ENCODE peak calls at places on chromosomes 1 and 21, in seven cellular contexts. One of them, this sample, is unnamed.
A peak's percentile ranks its signal among the peaks of the same experiment; 100 is the strongest.

GRCh38 chr21:25925936-25926335 is 191.2 kb downstream of the GABPA start:
- DNase-seq in stomach: peak; percentile 43
- DNase-seq in K562: no peak
- DNase-seq in A549: no peak
- DNase-seq in SK-N-SH: no peak
- DNase-seq in suprapubic skin: no peak
- DNase-seq in sigmoid colon: no peak
- DNase-seq in this sample: no peak

GRCh38 chr1:6000444-6001288 is 8.4 kb upstream of the NPHP4 start:
- DNase-seq in stomach: no peak
- DNase-seq in K562: no peak
- DNase-seq in A549: no peak
- DNase-seq in SK-N-SH: peak; percentile 80
- DNase-seq in suprapubic skin: peak; percentile 58
- DNase-seq in sigmoid colon: peak; percentile 52
- DNase-seq in this sample: no peak

GRCh38 chr21:26846036-26846931 is 1.1 kb upstream of the ADAMTS1 start:
- DNase-seq in stomach: peak; percentile 56
- DNase-seq in K562: no peak
- DNase-seq in A549: peak; percentile 31
- DNase-seq in SK-N-SH: peak; percentile 76
- DNase-seq in suprapubic skin: peak; percentile 93
- DNase-seq in sigmoid colon: peak; percentile 94
- DNase-seq in this sample: no peak

GRCh38 chr1:183583466-183583865 is 6.8 kb downstream of the NCF2 start:
- DNase-seq in stomach: no peak
- DNase-seq in K562: no peak
- DNase-seq in A549: no peak
- DNase-seq in SK-N-SH: no peak
- DNase-seq in suprapubic skin: no peak
- DNase-seq in sigmoid colon: no peak
- DNase-seq in this sample: no peak

GRCh38 chr1:205936846-205937707 is 6.2 kb downstream of the SLC26A9 start:
- DNase-seq in stomach: no peak
- DNase-seq in K562: no peak
- DNase-seq in A549: peak; percentile 52
- DNase-seq in SK-N-SH: no peak
- DNase-seq in suprapubic skin: no peak
- DNase-seq in sigmoid colon: no peak
- DNase-seq in this sample: no peak

GRCh38 chr1:162856260-162856659 is 4.7 kb downstream of the CCDC190 start:
- DNase-seq in stomach: no peak
- DNase-seq in K562: no peak
- DNase-seq in A549: no peak
- DNase-seq in SK-N-SH: no peak
- DNase-seq in suprapubic skin: no peak
- DNase-seq in sigmoid colon: no peak
- DNase-seq in this sample: no peak

GRCh38 chr1:45097079-45097478 is 85.0 kb downstream of the UROD start:
- DNase-seq in stomach: no peak
- DNase-seq in K562: no peak
- DNase-seq in A549: no peak
- DNase-seq in SK-N-SH: no peak
- DNase-seq in suprapubic skin: no peak
- DNase-seq in sigmoid colon: no peak
- DNase-seq in this sample: no peak

GRCh38 chr1:26828352-26829093 is 2.0 kb downstream of the ZDHHC18 start:
- DNase-seq in stomach: peak; percentile 39
- DNase-seq in K562: peak; percentile 54
- DNase-seq in A549: no peak
- DNase-seq in SK-N-SH: no peak
- DNase-seq in suprapubic skin: no peak
- DNase-seq in sigmoid colon: no peak
- DNase-seq in this sample: no peak

GRCh38 chr1:81509619-81510018 is 291.1 kb upstream of the ADGRL2 start:
- DNase-seq in stomach: peak; percentile 27
- DNase-seq in K562: no peak
- DNase-seq in A549: no peak
- DNase-seq in SK-N-SH: no peak
- DNase-seq in suprapubic skin: no peak
- DNase-seq in sigmoid colon: no peak
- DNase-seq in this sample: no peak

GRCh38 chr21:37398697-37399096 is 32.1 kb downstream of the DYRK1A start:
- DNase-seq in stomach: no peak
- DNase-seq in K562: no peak
- DNase-seq in A549: no peak
- DNase-seq in SK-N-SH: no peak
- DNase-seq in suprapubic skin: no peak
- DNase-seq in sigmoid colon: no peak
- DNase-seq in this sample: no peak

GRCh38 chr1:184941094-184941733 is 33.1 kb downstream of the NIBAN1 start:
- DNase-seq in stomach: no peak
- DNase-seq in K562: no peak
- DNase-seq in A549: no peak
- DNase-seq in SK-N-SH: no peak
- DNase-seq in suprapubic skin: no peak
- DNase-seq in sigmoid colon: no peak
- DNase-seq in this sample: peak; percentile 17

DNA sequence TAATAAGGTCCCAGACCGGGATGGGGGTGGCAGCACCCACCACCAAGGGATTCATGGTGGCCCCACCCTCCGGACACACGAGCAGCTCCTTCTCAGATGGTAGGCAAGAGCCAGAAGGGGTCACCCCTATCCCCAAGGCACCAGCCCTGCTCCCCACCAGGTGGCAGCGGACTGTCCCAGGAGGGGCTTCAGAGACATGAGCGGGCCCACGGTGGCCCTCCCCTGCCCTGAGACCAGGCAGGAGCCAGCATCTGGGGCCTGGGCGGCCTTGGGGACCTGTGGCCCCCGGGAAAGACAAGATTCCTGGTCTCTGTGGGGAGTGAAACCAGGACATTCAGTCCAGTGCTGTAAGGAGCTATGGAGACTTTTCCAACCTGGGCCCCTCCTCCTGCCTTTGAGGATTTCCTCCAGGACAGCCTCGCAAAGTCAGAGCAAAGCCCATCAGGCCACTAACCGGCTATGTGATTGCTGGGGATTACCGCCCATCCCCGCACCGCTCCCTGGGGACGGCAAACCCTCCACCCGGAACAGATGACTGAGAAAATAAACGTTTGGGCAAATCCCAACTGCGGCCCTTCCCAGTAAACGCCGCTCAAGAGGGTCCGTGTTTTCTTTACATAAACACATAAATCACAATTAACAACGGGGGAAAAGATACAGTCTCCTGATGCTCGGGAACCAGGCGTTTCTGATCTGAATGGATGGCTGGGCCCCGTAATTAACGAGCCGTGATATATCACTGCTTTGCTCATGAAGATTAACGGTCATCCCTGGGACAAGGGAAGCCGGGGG is 50.9 kb upstream of the ARHGEF16 start:
- DNase-seq in stomach: no peak
- DNase-seq in K562: no peak
- DNase-seq in A549: no peak
- DNase-seq in SK-N-SH: no peak
- DNase-seq in suprapubic skin: no peak
- DNase-seq in sigmoid colon: no peak
- DNase-seq in this sample: no peak
- TF ChIP-seq CTCF in stomach: no peak
- TF ChIP-seq CTCF in K562: no peak
- TF ChIP-seq CTCF in A549: no peak
- TF ChIP-seq CTCF in SK-N-SH: no peak
- TF ChIP-seq CTCF in suprapubic skin: no peak
- TF ChIP-seq CTCF in sigmoid colon: no peak
- TF ChIP-seq CTCF in this sample: peak; percentile 9

GRCh38 chr1:147651466-147651865 is 18.9 kb downstream of the ACP6 start:
- DNase-seq in stomach: no peak
- DNase-seq in K562: no peak
- DNase-seq in A549: no peak
- DNase-seq in SK-N-SH: no peak
- DNase-seq in suprapubic skin: no peak
- DNase-seq in sigmoid colon: no peak
- DNase-seq in this sample: no peak
- TF ChIP-seq EP300 in stomach: no peak
- TF ChIP-seq EP300 in K562: no peak
- TF ChIP-seq EP300 in A549: no peak
- TF ChIP-seq EP300 in SK-N-SH: no peak
- TF ChIP-seq EP300 in suprapubic skin: no peak
- TF ChIP-seq EP300 in sigmoid colon: no peak
- TF ChIP-seq EP300 in this sample: no peak

GRCh38 chr1:219927956-219928790 is at the start of gene SLC30A10:
- DNase-seq in stomach: no peak
- DNase-seq in K562: peak; percentile 90
- DNase-seq in A549: peak; percentile 18
- DNase-seq in SK-N-SH: peak; percentile 88
- DNase-seq in suprapubic skin: no peak
- DNase-seq in sigmoid colon: no peak
- DNase-seq in this sample: peak; percentile 83
- TF ChIP-seq CTCF in stomach: no peak
- TF ChIP-seq CTCF in K562: peak; percentile 37
- TF ChIP-seq CTCF in A549: peak; percentile 29
- TF ChIP-seq CTCF in SK-N-SH: peak; percentile 20
- TF ChIP-seq CTCF in suprapubic skin: no peak
- TF ChIP-seq CTCF in sigmoid colon: no peak
- TF ChIP-seq CTCF in this sample: no peak

DNA sequence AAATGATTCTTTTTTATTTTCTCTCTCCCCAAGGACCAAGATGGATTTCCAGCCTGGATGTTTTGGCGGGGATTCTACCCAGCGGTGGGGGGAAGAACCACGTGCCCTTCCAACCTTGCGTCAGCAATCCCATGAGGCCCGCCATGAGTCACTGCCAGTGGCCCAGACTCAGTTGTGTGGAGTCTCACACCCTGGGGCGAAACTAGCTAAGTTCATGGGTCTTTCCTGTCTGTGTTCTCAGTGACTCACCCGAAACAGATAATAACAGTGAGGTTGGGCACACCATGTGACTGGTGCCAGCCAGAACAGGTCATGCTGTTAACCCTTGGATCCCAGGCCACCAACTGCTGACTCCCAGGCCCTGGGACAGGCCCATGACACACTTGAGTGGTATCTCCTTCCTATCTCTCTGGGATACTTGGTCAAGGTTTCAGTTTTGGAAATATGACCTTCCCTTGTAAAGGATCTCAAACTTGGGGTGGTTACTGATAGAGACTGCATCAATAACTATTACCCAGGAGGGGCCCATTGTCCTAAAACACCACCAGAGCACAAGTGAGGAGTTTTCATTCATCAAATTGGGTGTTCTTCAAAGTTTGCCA is 98.0 kb upstream of the DUSP10 start:
- DNase-seq in stomach: peak; percentile 56
- DNase-seq in K562: no peak
- DNase-seq in A549: peak; percentile 92
- DNase-seq in SK-N-SH: no peak
- DNase-seq in suprapubic skin: peak; percentile 84
- DNase-seq in sigmoid colon: peak; percentile 73
- DNase-seq in this sample: no peak
- TF ChIP-seq EP300 in stomach: no peak
- TF ChIP-seq EP300 in K562: no peak
- TF ChIP-seq EP300 in A549: peak; percentile 67
- TF ChIP-seq EP300 in SK-N-SH: no peak
- TF ChIP-seq EP300 in suprapubic skin: no peak
- TF ChIP-seq EP300 in sigmoid colon: no peak
- TF ChIP-seq EP300 in this sample: no peak

GRCh38 chr1:231170875-231171274 is 9.0 kb downstream of the TRIM67 start:
- DNase-seq in stomach: no peak
- DNase-seq in K562: peak; percentile 50
- DNase-seq in A549: peak; percentile 33
- DNase-seq in SK-N-SH: no peak
- DNase-seq in suprapubic skin: no peak
- DNase-seq in sigmoid colon: no peak
- DNase-seq in this sample: no peak
- TF ChIP-seq CTCF in stomach: no peak
- TF ChIP-seq CTCF in K562: no peak
- TF ChIP-seq CTCF in A549: peak; percentile 18
- TF ChIP-seq CTCF in SK-N-SH: peak; percentile 13
- TF ChIP-seq CTCF in suprapubic skin: no peak
- TF ChIP-seq CTCF in sigmoid colon: no peak
- TF ChIP-seq CTCF in this sample: no peak

This sample was measured in esophagus muscularis mucosa.